ENCODE peak calls at places on chromosomes 11 and 22, in seven cellular contexts. One of them, this sample, is unnamed.

GRCh38 chr11:103586756-103587155 is 449.7 kb upstream of the DDI1 start:
- DNase-seq in left lung: no peak
- DNase-seq in GM12878: no peak
- DNase-seq in gastrocnemius medialis: peak
- DNase-seq in activated B cell treated with CpG ODN at 0.5 μM for 24 hours: no peak
- DNase-seq in Caco-2: no peak
- DNase-seq in cardiac muscle cell: no peak
- DNase-seq in this sample: no peak

GRCh38 chr22:19499880-19500242 is 20.1 kb downstream of the CDC45 start:
- DNase-seq in left lung: no peak
- DNase-seq in GM12878: no peak
- DNase-seq in gastrocnemius medialis: no peak
- DNase-seq in activated B cell treated with CpG ODN at 0.5 μM for 24 hours: no peak
- DNase-seq in Caco-2: no peak
- DNase-seq in cardiac muscle cell: no peak
- DNase-seq in this sample: no peak

GRCh38 chr22:30347255-30347892 is 9.3 kb downstream of the SF3A1 start:
- DNase-seq in left lung: no peak
- DNase-seq in GM12878: no peak
- DNase-seq in gastrocnemius medialis: no peak
- DNase-seq in activated B cell treated with CpG ODN at 0.5 μM for 24 hours: no peak
- DNase-seq in Caco-2: no peak
- DNase-seq in cardiac muscle cell: no peak
- DNase-seq in this sample: no peak

GRCh38 chr11:93784935-93785360 is 866 bp downstream of the MED17 start:
- DNase-seq in left lung: no peak
- DNase-seq in GM12878: no peak
- DNase-seq in gastrocnemius medialis: no peak
- DNase-seq in activated B cell treated with CpG ODN at 0.5 μM for 24 hours: no peak
- DNase-seq in Caco-2: no peak
- DNase-seq in cardiac muscle cell: peak
- DNase-seq in this sample: no peak

GRCh38 chr11:93392862-93393261 is 62.3 kb downstream of the DEUP1 start:
- DNase-seq in left lung: no peak
- DNase-seq in GM12878: no peak
- DNase-seq in gastrocnemius medialis: no peak
- DNase-seq in activated B cell treated with CpG ODN at 0.5 μM for 24 hours: no peak
- DNase-seq in Caco-2: no peak
- DNase-seq in cardiac muscle cell: peak
- DNase-seq in this sample: no peak

GRCh38 chr11:120810251-120810650 is 213.7 kb upstream of the TBCEL start:
- DNase-seq in left lung: no peak
- DNase-seq in GM12878: no peak
- DNase-seq in gastrocnemius medialis: no peak
- DNase-seq in activated B cell treated with CpG ODN at 0.5 μM for 24 hours: no peak
- DNase-seq in Caco-2: no peak
- DNase-seq in cardiac muscle cell: peak
- DNase-seq in this sample: no peak

GRCh38 chr11:27938011-27938410 is 169.9 kb downstream of the KIF18A start:
- DNase-seq in left lung: no peak
- DNase-seq in GM12878: no peak
- DNase-seq in gastrocnemius medialis: no peak
- DNase-seq in activated B cell treated with CpG ODN at 0.5 μM for 24 hours: no peak
- DNase-seq in Caco-2: no peak
- DNase-seq in cardiac muscle cell: peak
- DNase-seq in this sample: no peak

GRCh38 chr11:39221739-39222138 is 2237.7 kb downstream of the LRRC4C start:
- DNase-seq in left lung: no peak
- DNase-seq in GM12878: no peak
- DNase-seq in gastrocnemius medialis: no peak
- DNase-seq in activated B cell treated with CpG ODN at 0.5 μM for 24 hours: no peak
- DNase-seq in Caco-2: no peak
- DNase-seq in cardiac muscle cell: no peak
- DNase-seq in this sample: no peak

GRCh38 chr11:18452927-18453326 is 2.7 kb upstream of the LDHAL6A start:
- DNase-seq in left lung: no peak
- DNase-seq in GM12878: no peak
- DNase-seq in gastrocnemius medialis: no peak
- DNase-seq in activated B cell treated with CpG ODN at 0.5 μM for 24 hours: no peak
- DNase-seq in Caco-2: no peak
- DNase-seq in cardiac muscle cell: no peak
- DNase-seq in this sample: no peak

DNA sequence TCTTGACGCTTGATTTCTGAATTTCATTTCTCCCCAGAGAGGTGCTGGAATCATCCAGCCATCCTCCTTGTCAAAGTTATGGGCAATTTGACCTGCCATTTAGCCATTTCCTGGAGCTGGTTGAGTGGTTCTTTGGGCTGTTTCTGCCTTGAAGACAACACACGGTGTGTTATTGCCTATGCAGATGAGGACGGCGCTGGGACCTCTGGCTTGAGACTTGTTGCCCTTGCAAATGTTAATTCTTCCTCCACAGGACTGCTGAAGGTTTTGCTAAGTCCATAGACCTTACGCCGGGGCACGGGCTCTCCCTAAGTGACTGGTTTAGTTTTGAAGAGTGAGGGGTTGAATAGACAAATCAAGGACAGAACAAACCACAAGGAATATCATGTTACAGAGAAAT is 147.9 kb upstream of the PLET1 start:
- DNase-seq in left lung: no peak
- DNase-seq in GM12878: no peak
- DNase-seq in gastrocnemius medialis: no peak
- DNase-seq in activated B cell treated with CpG ODN at 0.5 μM for 24 hours: no peak
- DNase-seq in Caco-2: no peak
- DNase-seq in cardiac muscle cell: no peak
- DNase-seq in this sample: no peak
- TF ChIP-seq CTCF in left lung: no peak
- TF ChIP-seq CTCF in GM12878: no peak
- TF ChIP-seq CTCF in gastrocnemius medialis: no peak
- TF ChIP-seq CTCF in activated B cell treated with CpG ODN at 0.5 μM for 24 hours: no peak
- TF ChIP-seq CTCF in Caco-2: no peak
- TF ChIP-seq CTCF in cardiac muscle cell: no peak
- TF ChIP-seq CTCF in this sample: no peak

GRCh38 chr11:74255741-74256369 is 55.6 kb downstream of the P4HA3 start:
- DNase-seq in left lung: no peak
- DNase-seq in GM12878: no peak
- DNase-seq in gastrocnemius medialis: no peak
- DNase-seq in activated B cell treated with CpG ODN at 0.5 μM for 24 hours: no peak
- DNase-seq in Caco-2: no peak
- DNase-seq in cardiac muscle cell: peak
- DNase-seq in this sample: peak
- TF ChIP-seq CTCF in left lung: peak
- TF ChIP-seq CTCF in GM12878: peak
- TF ChIP-seq CTCF in gastrocnemius medialis: peak
- TF ChIP-seq CTCF in activated B cell treated with CpG ODN at 0.5 μM for 24 hours: peak
- TF ChIP-seq CTCF in Caco-2: peak
- TF ChIP-seq CTCF in cardiac muscle cell: peak
- TF ChIP-seq CTCF in this sample: peak

GRCh38 chr11:113906038-113906437 is 1.4 kb downstream of the HTR3B start:
- DNase-seq in left lung: no peak
- DNase-seq in GM12878: no peak
- DNase-seq in gastrocnemius medialis: no peak
- DNase-seq in activated B cell treated with CpG ODN at 0.5 μM for 24 hours: no peak
- DNase-seq in Caco-2: peak
- DNase-seq in cardiac muscle cell: peak
- DNase-seq in this sample: no peak
- TF ChIP-seq CTCF in left lung: no peak
- TF ChIP-seq CTCF in GM12878: no peak
- TF ChIP-seq CTCF in gastrocnemius medialis: no peak
- TF ChIP-seq CTCF in activated B cell treated with CpG ODN at 0.5 μM for 24 hours: no peak
- TF ChIP-seq CTCF in Caco-2: peak
- TF ChIP-seq CTCF in cardiac muscle cell: peak
- TF ChIP-seq CTCF in this sample: no peak

DNA sequence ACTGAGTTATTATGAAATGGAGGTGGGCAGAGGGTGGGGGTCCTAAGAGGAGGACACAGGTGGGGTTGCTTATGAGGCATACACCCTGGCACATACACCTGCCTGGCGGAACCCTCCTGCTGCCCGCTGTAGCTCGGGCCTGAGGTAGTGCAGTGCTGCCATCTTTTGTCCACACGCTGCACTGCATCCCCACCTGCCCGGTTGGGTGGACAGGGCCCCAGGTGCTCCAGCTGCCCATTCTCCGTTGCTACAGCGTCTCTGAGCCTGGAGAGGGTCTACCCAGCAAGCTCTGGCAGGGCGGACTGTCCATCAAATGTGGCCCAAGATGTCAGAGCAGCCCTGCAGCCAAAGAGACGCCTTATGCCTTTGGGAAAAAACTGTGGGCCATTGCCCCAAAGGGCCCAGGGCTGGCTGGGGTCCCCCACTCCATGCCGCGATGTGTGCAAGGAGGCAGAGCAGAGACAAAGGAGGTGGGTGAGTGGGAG is 131.2 kb downstream of the BUD13 start:
- DNase-seq in left lung: no peak
- DNase-seq in GM12878: no peak
- DNase-seq in gastrocnemius medialis: no peak
- DNase-seq in activated B cell treated with CpG ODN at 0.5 μM for 24 hours: no peak
- DNase-seq in Caco-2: peak
- DNase-seq in cardiac muscle cell: peak
- DNase-seq in this sample: peak
- TF ChIP-seq CTCF in left lung: peak
- TF ChIP-seq CTCF in GM12878: peak
- TF ChIP-seq CTCF in gastrocnemius medialis: peak
- TF ChIP-seq CTCF in activated B cell treated with CpG ODN at 0.5 μM for 24 hours: no peak
- TF ChIP-seq CTCF in Caco-2: peak
- TF ChIP-seq CTCF in cardiac muscle cell: peak
- TF ChIP-seq CTCF in this sample: peak

GRCh38 chr11:1604711-1605110 is 3.6 kb downstream of the KRTAP5-3 start:
- DNase-seq in left lung: no peak
- DNase-seq in GM12878: no peak
- DNase-seq in gastrocnemius medialis: no peak
- DNase-seq in activated B cell treated with CpG ODN at 0.5 μM for 24 hours: no peak
- DNase-seq in Caco-2: no peak
- DNase-seq in cardiac muscle cell: no peak
- DNase-seq in this sample: no peak

GRCh38 chr11:1608363-1608762 is at the start of gene KRTAP5-3:
- DNase-seq in left lung: no peak
- DNase-seq in GM12878: no peak
- DNase-seq in gastrocnemius medialis: no peak
- DNase-seq in activated B cell treated with CpG ODN at 0.5 μM for 24 hours: no peak
- DNase-seq in Caco-2: no peak
- DNase-seq in cardiac muscle cell: no peak
- DNase-seq in this sample: no peak

GRCh38 chr11:1603629-1604028 is 4.6 kb downstream of the KRTAP5-3 start:
- DNase-seq in left lung: no peak
- DNase-seq in GM12878: no peak
- DNase-seq in gastrocnemius medialis: no peak
- DNase-seq in activated B cell treated with CpG ODN at 0.5 μM for 24 hours: no peak
- DNase-seq in Caco-2: no peak
- DNase-seq in cardiac muscle cell: no peak
- DNase-seq in this sample: no peak

GRCh38 chr11:1600626-1601025 is 2.5 kb upstream of the KRTAP5-2 start:
- DNase-seq in left lung: no peak
- DNase-seq in GM12878: no peak
- DNase-seq in gastrocnemius medialis: no peak
- DNase-seq in activated B cell treated with CpG ODN at 0.5 μM for 24 hours: no peak
- DNase-seq in Caco-2: no peak
- DNase-seq in cardiac muscle cell: no peak
- DNase-seq in this sample: no peak

DNA sequence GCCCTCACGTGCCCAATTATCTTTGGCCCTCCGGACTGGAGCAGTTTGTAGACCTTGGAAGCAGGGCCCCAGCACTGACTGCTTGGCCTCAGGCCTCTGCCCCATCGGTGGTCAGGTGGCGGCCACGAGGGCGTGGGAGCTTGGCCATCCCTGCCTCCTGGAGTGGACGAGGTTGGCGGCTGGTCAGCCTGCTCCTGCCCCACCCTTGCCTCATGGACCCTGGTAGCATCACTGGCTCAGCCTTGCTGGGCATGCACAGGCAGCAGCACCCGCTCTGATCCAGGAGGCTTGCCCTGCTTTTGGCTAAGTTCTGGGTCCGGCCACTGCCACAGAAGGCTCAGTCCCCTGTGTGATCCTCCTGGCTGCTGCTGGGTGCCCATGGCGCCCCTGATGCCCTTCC is 4.1 kb downstream of the KRTAP5-3 start:
- DNase-seq in left lung: no peak
- DNase-seq in GM12878: no peak
- DNase-seq in gastrocnemius medialis: no peak
- DNase-seq in activated B cell treated with CpG ODN at 0.5 μM for 24 hours: no peak
- DNase-seq in Caco-2: no peak
- DNase-seq in cardiac muscle cell: no peak
- DNase-seq in this sample: no peak
- TF ChIP-seq CTCF in left lung: no peak
- TF ChIP-seq CTCF in GM12878: no peak
- TF ChIP-seq CTCF in gastrocnemius medialis: no peak
- TF ChIP-seq CTCF in activated B cell treated with CpG ODN at 0.5 μM for 24 hours: no peak
- TF ChIP-seq CTCF in Caco-2: no peak
- TF ChIP-seq CTCF in cardiac muscle cell: no peak
- TF ChIP-seq CTCF in this sample: no peak

GRCh38 chr22:35367331-35367886 is 13.5 kb upstream of the HMOX1 start:
- DNase-seq in left lung: no peak
- DNase-seq in GM12878: peak
- DNase-seq in gastrocnemius medialis: no peak
- DNase-seq in activated B cell treated with CpG ODN at 0.5 μM for 24 hours: peak
- DNase-seq in Caco-2: no peak
- DNase-seq in cardiac muscle cell: no peak
- DNase-seq in this sample: no peak
- TF ChIP-seq CTCF in left lung: no peak
- TF ChIP-seq CTCF in GM12878: peak
- TF ChIP-seq CTCF in gastrocnemius medialis: no peak
- TF ChIP-seq CTCF in activated B cell treated with CpG ODN at 0.5 μM for 24 hours: no peak
- TF ChIP-seq CTCF in Caco-2: no peak
- TF ChIP-seq CTCF in cardiac muscle cell: no peak
- TF ChIP-seq CTCF in this sample: no peak

GRCh38 chr11:3984896-3985295 is 109.7 kb upstream of the RRM1 start:
- DNase-seq in left lung: no peak
- DNase-seq in GM12878: no peak
- DNase-seq in gastrocnemius medialis: no peak
- DNase-seq in activated B cell treated with CpG ODN at 0.5 μM for 24 hours: no peak
- DNase-seq in Caco-2: no peak
- DNase-seq in cardiac muscle cell: peak
- DNase-seq in this sample: no peak
- TF ChIP-seq CTCF in left lung: no peak
- TF ChIP-seq CTCF in GM12878: peak
- TF ChIP-seq CTCF in gastrocnemius medialis: no peak
- TF ChIP-seq CTCF in activated B cell treated with CpG ODN at 0.5 μM for 24 hours: no peak
- TF ChIP-seq CTCF in Caco-2: peak
- TF ChIP-seq CTCF in cardiac muscle cell: peak
- TF ChIP-seq CTCF in this sample: no peak

DNA sequence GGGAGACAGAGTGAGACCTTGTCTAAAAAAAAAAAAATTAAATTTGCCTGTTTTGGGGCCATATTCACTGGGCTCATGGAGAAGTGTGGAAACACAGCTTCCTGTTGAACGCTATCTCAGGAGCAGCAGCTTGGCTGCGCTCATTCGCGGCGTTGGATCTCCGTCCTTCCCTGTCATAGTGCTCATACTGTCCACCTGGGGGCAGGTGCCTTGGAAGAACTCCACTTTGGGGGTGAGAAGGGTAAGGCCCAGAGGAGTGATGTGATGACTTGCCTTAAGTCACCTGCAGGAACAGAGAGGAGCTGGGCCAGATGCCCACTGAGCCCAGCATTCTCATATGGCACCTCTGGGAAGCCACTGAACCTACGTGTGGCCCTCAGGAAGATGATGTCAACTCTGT is 82.8 kb downstream of the CABIN1 start:
- DNase-seq in left lung: no peak
- DNase-seq in GM12878: no peak
- DNase-seq in gastrocnemius medialis: no peak
- DNase-seq in activated B cell treated with CpG ODN at 0.5 μM for 24 hours: no peak
- DNase-seq in Caco-2: no peak
- DNase-seq in cardiac muscle cell: no peak
- DNase-seq in this sample: no peak
- TF ChIP-seq CTCF in left lung: no peak
- TF ChIP-seq CTCF in GM12878: no peak
- TF ChIP-seq CTCF in gastrocnemius medialis: no peak
- TF ChIP-seq CTCF in activated B cell treated with CpG ODN at 0.5 μM for 24 hours: no peak
- TF ChIP-seq CTCF in Caco-2: no peak
- TF ChIP-seq CTCF in cardiac muscle cell: no peak
- TF ChIP-seq CTCF in this sample: no peak

GRCh38 chr11:66157182-66157864 is 87.3 kb downstream of the PACS1 start:
- DNase-seq in left lung: no peak
- DNase-seq in GM12878: no peak
- DNase-seq in gastrocnemius medialis: no peak
- DNase-seq in activated B cell treated with CpG ODN at 0.5 μM for 24 hours: no peak
- DNase-seq in Caco-2: no peak
- DNase-seq in cardiac muscle cell: peak
- DNase-seq in this sample: no peak
- TF ChIP-seq CTCF in left lung: no peak
- TF ChIP-seq CTCF in GM12878: no peak
- TF ChIP-seq CTCF in gastrocnemius medialis: no peak
- TF ChIP-seq CTCF in activated B cell treated with CpG ODN at 0.5 μM for 24 hours: no peak
- TF ChIP-seq CTCF in Caco-2: no peak
- TF ChIP-seq CTCF in cardiac muscle cell: no peak
- TF ChIP-seq CTCF in this sample: no peak